ENCODE peak calls at places on chromosomes 13 and 19, in nine cellular contexts. One of them, this sample, is unnamed.

GRCh38 chr13:94494021-94494420 is 14.5 kb upstream of the DCT start:
- DNase-seq in WTC11: no peak
- DNase-seq in body of pancreas: no peak
- DNase-seq in MCF 10A: no peak
- DNase-seq in right atrium auricular region: no peak
- DNase-seq in neural crest cell: no peak
- DNase-seq in lower lobe of right lung: no peak
- DNase-seq in cardiac fibroblast: no peak
- DNase-seq in brain microvascular endothelial cell: no peak
- DNase-seq in this sample: no peak

GRCh38 chr13:111909971-111910671 is 156.8 kb upstream of the SOX1 start:
- DNase-seq in WTC11: no peak
- DNase-seq in body of pancreas: no peak
- DNase-seq in MCF 10A: no peak
- DNase-seq in right atrium auricular region: peak
- DNase-seq in neural crest cell: no peak
- DNase-seq in lower lobe of right lung: no peak
- DNase-seq in cardiac fibroblast: no peak
- DNase-seq in brain microvascular endothelial cell: no peak
- DNase-seq in this sample: no peak

GRCh38 chr19:558770-559439 is 13.5 kb upstream of the BSG start:
- DNase-seq in WTC11: no peak
- DNase-seq in body of pancreas: no peak
- DNase-seq in MCF 10A: no peak
- DNase-seq in right atrium auricular region: no peak
- DNase-seq in neural crest cell: no peak
- DNase-seq in lower lobe of right lung: peak
- DNase-seq in cardiac fibroblast: peak
- DNase-seq in brain microvascular endothelial cell: no peak
- DNase-seq in this sample: no peak

GRCh38 chr13:51425410-51426042 is 27.3 kb downstream of the INTS6 start:
- DNase-seq in WTC11: no peak
- DNase-seq in body of pancreas: no peak
- DNase-seq in MCF 10A: peak
- DNase-seq in right atrium auricular region: no peak
- DNase-seq in neural crest cell: no peak
- DNase-seq in lower lobe of right lung: no peak
- DNase-seq in cardiac fibroblast: peak
- DNase-seq in brain microvascular endothelial cell: no peak
- DNase-seq in this sample: no peak

GRCh38 chr19:6271721-6272410 is 7.9 kb downstream of the MLLT1 start:
- DNase-seq in WTC11: peak
- DNase-seq in body of pancreas: peak
- DNase-seq in MCF 10A: no peak
- DNase-seq in right atrium auricular region: peak
- DNase-seq in neural crest cell: no peak
- DNase-seq in lower lobe of right lung: peak
- DNase-seq in cardiac fibroblast: peak
- DNase-seq in brain microvascular endothelial cell: no peak
- DNase-seq in this sample: no peak

GRCh38 chr19:9936151-9937000 is at the start of gene OLFM2:
- DNase-seq in WTC11: peak
- DNase-seq in body of pancreas: peak
- DNase-seq in MCF 10A: no peak
- DNase-seq in right atrium auricular region: no peak
- DNase-seq in neural crest cell: no peak
- DNase-seq in lower lobe of right lung: no peak
- DNase-seq in cardiac fibroblast: no peak
- DNase-seq in brain microvascular endothelial cell: no peak
- DNase-seq in this sample: peak

GRCh38 chr13:31540316-31540715 is 199.0 kb upstream of the RXFP2 start:
- DNase-seq in WTC11: no peak
- DNase-seq in body of pancreas: no peak
- DNase-seq in MCF 10A: no peak
- DNase-seq in right atrium auricular region: no peak
- DNase-seq in neural crest cell: no peak
- DNase-seq in lower lobe of right lung: no peak
- DNase-seq in cardiac fibroblast: no peak
- DNase-seq in brain microvascular endothelial cell: no peak
- DNase-seq in this sample: no peak

GRCh38 chr13:28320884-28321574 is 173.9 kb downstream of the FLT1 start:
- DNase-seq in WTC11: no peak
- DNase-seq in body of pancreas: no peak
- DNase-seq in MCF 10A: no peak
- DNase-seq in right atrium auricular region: no peak
- DNase-seq in neural crest cell: no peak
- DNase-seq in lower lobe of right lung: no peak
- DNase-seq in cardiac fibroblast: no peak
- DNase-seq in brain microvascular endothelial cell: no peak
- DNase-seq in this sample: no peak

GRCh38 chr13:51684076-51684475 is 99.8 kb downstream of the WDFY2 start:
- DNase-seq in WTC11: no peak
- DNase-seq in body of pancreas: no peak
- DNase-seq in MCF 10A: no peak
- DNase-seq in right atrium auricular region: no peak
- DNase-seq in neural crest cell: no peak
- DNase-seq in lower lobe of right lung: no peak
- DNase-seq in cardiac fibroblast: peak
- DNase-seq in brain microvascular endothelial cell: no peak
- DNase-seq in this sample: no peak

GRCh38 chr13:23899555-23899954 is 2.3 kb upstream of the C1QTNF9B start:
- DNase-seq in WTC11: no peak
- DNase-seq in body of pancreas: no peak
- DNase-seq in MCF 10A: peak
- DNase-seq in right atrium auricular region: no peak
- DNase-seq in neural crest cell: peak
- DNase-seq in lower lobe of right lung: no peak
- DNase-seq in cardiac fibroblast: peak
- DNase-seq in brain microvascular endothelial cell: peak
- DNase-seq in this sample: no peak

GRCh38 chr13:108705031-108705430 is 75.6 kb downstream of the MYO16 start:
- DNase-seq in WTC11: no peak
- DNase-seq in body of pancreas: no peak
- DNase-seq in MCF 10A: no peak
- DNase-seq in right atrium auricular region: no peak
- DNase-seq in neural crest cell: no peak
- DNase-seq in lower lobe of right lung: no peak
- DNase-seq in cardiac fibroblast: no peak
- DNase-seq in brain microvascular endothelial cell: no peak
- DNase-seq in this sample: no peak
- TF ChIP-seq CTCF in WTC11: no peak
- TF ChIP-seq CTCF in body of pancreas: no peak
- TF ChIP-seq CTCF in MCF 10A: no peak
- TF ChIP-seq CTCF in right atrium auricular region: no peak
- TF ChIP-seq CTCF in neural crest cell: no peak
- TF ChIP-seq CTCF in lower lobe of right lung: no peak
- TF ChIP-seq CTCF in cardiac fibroblast: no peak
- TF ChIP-seq CTCF in brain microvascular endothelial cell: no peak
- TF ChIP-seq CTCF in this sample: no peak

GRCh38 chr13:30158774-30159445 is 148.4 kb downstream of the KATNAL1 start:
- DNase-seq in WTC11: no peak
- DNase-seq in body of pancreas: no peak
- DNase-seq in MCF 10A: peak
- DNase-seq in right atrium auricular region: no peak
- DNase-seq in neural crest cell: no peak
- DNase-seq in lower lobe of right lung: no peak
- DNase-seq in cardiac fibroblast: peak
- DNase-seq in brain microvascular endothelial cell: peak
- DNase-seq in this sample: no peak
- TF ChIP-seq CTCF in WTC11: no peak
- TF ChIP-seq CTCF in body of pancreas: no peak
- TF ChIP-seq CTCF in MCF 10A: peak
- TF ChIP-seq CTCF in right atrium auricular region: no peak
- TF ChIP-seq CTCF in neural crest cell: no peak
- TF ChIP-seq CTCF in lower lobe of right lung: no peak
- TF ChIP-seq CTCF in cardiac fibroblast: peak
- TF ChIP-seq CTCF in brain microvascular endothelial cell: peak
- TF ChIP-seq CTCF in this sample: peak

GRCh38 chr13:98344392-98344791 is 167.3 kb upstream of the RNF113B start:
- DNase-seq in WTC11: no peak
- DNase-seq in body of pancreas: no peak
- DNase-seq in MCF 10A: no peak
- DNase-seq in right atrium auricular region: no peak
- DNase-seq in neural crest cell: no peak
- DNase-seq in lower lobe of right lung: no peak
- DNase-seq in cardiac fibroblast: no peak
- DNase-seq in brain microvascular endothelial cell: no peak
- DNase-seq in this sample: no peak
- TF ChIP-seq CTCF in WTC11: no peak
- TF ChIP-seq CTCF in body of pancreas: no peak
- TF ChIP-seq CTCF in MCF 10A: no peak
- TF ChIP-seq CTCF in right atrium auricular region: no peak
- TF ChIP-seq CTCF in neural crest cell: no peak
- TF ChIP-seq CTCF in lower lobe of right lung: no peak
- TF ChIP-seq CTCF in cardiac fibroblast: no peak
- TF ChIP-seq CTCF in brain microvascular endothelial cell: no peak
- TF ChIP-seq CTCF in this sample: no peak

DNA sequence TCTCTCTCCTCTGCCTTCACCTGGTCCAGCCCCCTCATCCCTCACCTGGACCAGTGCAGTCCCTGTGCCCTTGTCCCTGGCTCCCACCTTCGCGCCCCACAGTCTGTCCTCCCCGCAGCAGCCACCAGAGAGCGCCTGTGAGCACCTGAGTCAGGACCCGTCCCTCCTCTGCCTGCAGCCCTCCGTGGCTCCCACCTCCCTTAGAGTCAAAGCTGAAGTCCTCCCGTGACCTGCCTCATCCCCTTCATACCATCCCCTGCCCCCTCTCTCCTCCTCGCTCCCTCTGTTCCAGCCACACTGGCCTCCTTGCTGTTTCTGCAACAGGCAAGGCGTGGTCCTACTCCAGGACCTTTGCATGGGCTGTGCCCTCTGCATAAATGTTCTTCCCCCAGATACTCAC is 10.3 kb downstream of the CELF5 start:
- DNase-seq in WTC11: peak
- DNase-seq in body of pancreas: no peak
- DNase-seq in MCF 10A: no peak
- DNase-seq in right atrium auricular region: no peak
- DNase-seq in neural crest cell: no peak
- DNase-seq in lower lobe of right lung: no peak
- DNase-seq in cardiac fibroblast: no peak
- DNase-seq in brain microvascular endothelial cell: no peak
- DNase-seq in this sample: no peak
- TF ChIP-seq CTCF in WTC11: peak
- TF ChIP-seq CTCF in body of pancreas: no peak
- TF ChIP-seq CTCF in MCF 10A: peak
- TF ChIP-seq CTCF in right atrium auricular region: no peak
- TF ChIP-seq CTCF in neural crest cell: peak
- TF ChIP-seq CTCF in lower lobe of right lung: no peak
- TF ChIP-seq CTCF in cardiac fibroblast: peak
- TF ChIP-seq CTCF in brain microvascular endothelial cell: peak
- TF ChIP-seq CTCF in this sample: peak

DNA sequence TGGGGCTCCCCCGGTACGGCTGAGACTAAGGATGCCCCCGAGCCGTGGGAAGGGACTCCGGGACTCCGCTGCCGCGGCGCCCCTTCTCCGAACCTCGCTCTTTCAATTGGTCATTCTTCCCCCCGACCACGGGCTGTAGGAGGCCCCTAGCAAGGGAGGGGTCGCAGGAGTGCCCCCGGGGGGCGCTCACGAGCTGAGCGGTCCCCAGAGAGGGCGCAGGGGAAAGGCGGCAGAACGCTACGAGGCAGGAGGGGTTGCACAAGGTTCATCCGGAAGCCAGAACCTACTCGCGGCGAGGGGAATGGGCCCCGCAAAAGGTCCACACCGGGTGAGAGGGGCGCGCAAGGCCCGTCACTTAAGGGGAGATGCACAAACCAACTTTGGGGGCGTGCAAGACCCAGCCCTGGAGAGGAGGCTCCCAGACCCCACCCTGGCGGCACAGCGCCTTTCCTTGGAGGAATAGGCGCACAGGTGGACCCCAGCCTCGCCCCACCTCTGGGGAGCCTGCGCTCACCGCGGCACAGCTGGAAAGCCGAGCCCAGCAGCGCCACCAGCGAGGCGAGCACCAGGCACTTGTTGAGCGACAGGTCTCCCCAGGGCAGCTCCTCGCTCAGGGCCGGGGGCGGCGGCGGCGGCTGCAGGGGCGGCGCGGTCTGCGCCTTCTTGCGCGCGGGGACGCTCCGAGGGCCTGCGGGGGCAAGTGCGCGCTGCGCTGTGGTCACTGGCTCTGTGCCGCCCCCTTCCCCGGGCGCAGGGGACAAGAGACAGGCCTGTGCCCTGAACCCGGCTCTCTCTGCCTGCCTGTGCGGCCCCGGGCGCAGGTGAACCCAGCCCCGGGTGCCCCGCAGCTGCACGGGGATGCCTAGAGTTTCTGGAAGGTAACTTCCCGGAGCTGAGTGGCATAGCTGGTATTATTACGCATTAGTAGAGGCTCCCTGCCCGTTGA is 2.8 kb downstream of the JSRP1 start:
- DNase-seq in WTC11: peak
- DNase-seq in body of pancreas: no peak
- DNase-seq in MCF 10A: no peak
- DNase-seq in right atrium auricular region: no peak
- DNase-seq in neural crest cell: peak
- DNase-seq in lower lobe of right lung: no peak
- DNase-seq in cardiac fibroblast: no peak
- DNase-seq in brain microvascular endothelial cell: no peak
- DNase-seq in this sample: no peak
- TF ChIP-seq CTCF in WTC11: peak
- TF ChIP-seq CTCF in body of pancreas: no peak
- TF ChIP-seq CTCF in MCF 10A: no peak
- TF ChIP-seq CTCF in right atrium auricular region: no peak
- TF ChIP-seq CTCF in neural crest cell: peak
- TF ChIP-seq CTCF in lower lobe of right lung: no peak
- TF ChIP-seq CTCF in cardiac fibroblast: no peak
- TF ChIP-seq CTCF in brain microvascular endothelial cell: peak
- TF ChIP-seq CTCF in this sample: peak

GRCh38 chr19:2461751-2462634 is 5.2 kb upstream of the LMNB2 start:
- DNase-seq in WTC11: peak
- DNase-seq in body of pancreas: peak
- DNase-seq in MCF 10A: peak
- DNase-seq in right atrium auricular region: no peak
- DNase-seq in neural crest cell: peak
- DNase-seq in lower lobe of right lung: peak
- DNase-seq in cardiac fibroblast: peak
- DNase-seq in brain microvascular endothelial cell: no peak
- DNase-seq in this sample: no peak
- TF ChIP-seq CTCF in WTC11: no peak
- TF ChIP-seq CTCF in body of pancreas: no peak
- TF ChIP-seq CTCF in MCF 10A: peak
- TF ChIP-seq CTCF in right atrium auricular region: no peak
- TF ChIP-seq CTCF in neural crest cell: no peak
- TF ChIP-seq CTCF in lower lobe of right lung: no peak
- TF ChIP-seq CTCF in cardiac fibroblast: peak
- TF ChIP-seq CTCF in brain microvascular endothelial cell: peak
- TF ChIP-seq CTCF in this sample: no peak

This sample was measured in progenitor cell of endocrine pancreas.